ENCODE peak calls at places on chromosome 21, in five cellular contexts. J is cardiac muscle cell; S is naive thymus-derived CD4-positive, alpha-beta T cell; M is HAP-1; V is sigmoid colon. E is an unnamed sample. For H3K36me3 and H3K27me3, the result is how much of the 10 kb centered on the place peaks cover.

GRCh38 chr21:17463441-17463840 is 49.4 kb upstream of the CXADR start:
- DNase-seq in J (no peak), S (no peak), M (peak), V (no peak), E (no peak)

GRCh38 chr21:35202431-35202830 is 153.3 kb upstream of the RUNX1 start:
- DNase-seq in J (no peak), S (no peak), M (no peak), V (no peak), E (no peak)

GRCh38 chr21:34609244-34609950 is 5.5 kb downstream of the RCAN1 start:
- DNase-seq in J (no peak), S (no peak), M (peak), V (no peak), E (no peak)

GRCh38 chr21:14418920-14419319 is 36.0 kb upstream of the HSPA13 start:
- DNase-seq in J (no peak), S (no peak), M (no peak), V (no peak), E (no peak)

GRCh38 chr21:38787461-38788274 is 18.1 kb upstream of the ETS2 start:
- DNase-seq in J (no peak), S (no peak), M (no peak), V (no peak), E (peak)

GRCh38 chr21:32578107-32578691 is 7.1 kb downstream of the TCP10L start:
- DNase-seq in J (peak), S (no peak), M (peak), V (no peak), E (no peak)

GRCh38 chr21:31872452-31873274 is at the start of gene HUNK:
- DNase-seq in J (peak), S (no peak), M (peak), V (no peak), E (peak)

GRCh38 chr21:46126321-46127238 is 28.7 kb downstream of the COL6A2 start:
- DNase-seq in J (no peak), S (no peak), M (no peak), V (peak), E (peak)

GRCh38 chr21:45300786-45301520 is 13.3 kb upstream of the POFUT2 start:
- DNase-seq in J (no peak), S (no peak), M (no peak), V (peak), E (peak)

GRCh38 chr21:41536076-41536826 is 28.3 kb upstream of the TMPRSS2 start:
- DNase-seq in J (no peak), S (no peak), M (no peak), V (no peak), E (peak)

GRCh38 chr21:15084668-15085067 is 19.9 kb upstream of the NRIP1 start:
- DNase-seq in J (no peak), S (no peak), M (no peak), V (no peak), E (no peak)

GRCh38 chr21:44914176-44914874 is 6.4 kb downstream of the ITGB2 start:
- DNase-seq in J (no peak), S (peak), M (no peak), V (no peak), E (peak)

GRCh38 chr21:26394341-26394740 is 178.7 kb downstream of the CYYR1 start:
- DNase-seq in J (no peak), S (no peak), M (no peak), V (no peak), E (no peak)

GRCh38 chr21:18274370-18274769 is 29.7 kb downstream of the CHODL start:
- DNase-seq in J (no peak), S (no peak), M (no peak), V (no peak), E (no peak)

GRCh38 chr21:33901421-33902288 is 13.9 kb downstream of the ATP5PO start:
- DNase-seq in J (peak), S (no peak), M (peak), V (peak), E (no peak)

GRCh38 chr21:14956826-14957225 is 108.0 kb downstream of the NRIP1 start:
- DNase-seq in J (no peak), S (no peak), M (no peak), V (no peak), E (no peak)

GRCh38 chr21:45004481-45005263 is 64.8 kb downstream of the SLX9 start:
- DNase-seq in J (no peak), S (no peak), M (no peak), V (no peak), E (peak)

GRCh38 chr21:28624626-28625025 is 368.1 kb downstream of the LTN1 start:
- DNase-seq in J (no peak), S (no peak), M (no peak), V (no peak), E (no peak)

GRCh38 chr21:34834852-34835501 is 166.2 kb downstream of the CLIC6 start:
- DNase-seq in J (no peak), S (no peak), M (no peak), V (no peak), E (no peak)

GRCh38 chr21:43763901-43764523 is 12.1 kb downstream of the CSTB start:
- DNase-seq in J (no peak), S (no peak), M (no peak), V (no peak), E (peak)

DNA sequence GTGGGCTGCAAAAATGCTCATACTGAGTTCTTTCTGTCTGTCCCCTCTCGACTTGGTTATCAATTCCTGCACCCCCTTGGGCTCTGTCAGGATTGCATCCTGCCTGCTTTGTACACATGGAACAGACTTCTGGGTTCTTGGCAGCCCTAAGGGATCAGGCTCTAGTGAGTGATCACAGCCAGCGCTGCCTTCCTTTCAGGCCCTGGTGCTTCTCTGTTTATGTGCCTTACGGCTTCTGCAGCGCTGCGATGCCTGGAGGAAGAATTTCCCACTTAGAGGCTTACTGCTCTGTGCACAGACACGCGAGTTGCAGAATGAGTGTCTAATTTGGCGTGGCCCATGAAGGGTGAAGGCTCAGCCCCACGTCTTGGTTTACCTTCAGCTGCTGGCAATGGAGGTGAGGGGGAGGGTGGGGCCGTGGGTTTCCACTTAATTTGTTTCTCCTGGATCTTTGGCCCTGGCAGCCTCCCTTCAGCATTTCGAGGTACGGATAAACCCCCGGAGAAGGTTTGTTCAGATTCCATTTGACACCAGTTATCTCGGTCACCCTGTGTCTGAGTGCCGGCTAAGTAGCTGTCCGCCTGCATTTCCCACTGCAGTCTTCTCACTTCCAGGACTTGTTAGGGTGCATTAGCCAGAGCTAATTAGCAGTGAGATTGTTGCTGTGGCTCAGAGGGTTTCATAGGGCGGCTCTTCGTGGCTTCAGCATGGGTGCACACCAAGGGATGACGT is 227.3 kb downstream of the DYRK1A start:
- DNase-seq in J (peak), S (no peak), M (no peak), V (no peak), E (no peak)
- H3K36me3 ChIP-seq in J (under half), S (under half), M (under half), V (under half), E (under half)

GRCh38 chr21:36698160-36699025 is 522 bp upstream of the SIM2 start:
- DNase-seq in J (peak), S (no peak), M (peak), V (no peak), E (no peak)
- H3K4me3 ChIP-seq in J (peak), S (no peak), M (peak), V (peak), E (no peak)

GRCh38 chr21:42666023-42666747 is 12.8 kb downstream of the PDE9A start:
- DNase-seq in J (no peak), S (no peak), M (no peak), V (peak), E (no peak)
- H3K27me3 ChIP-seq in J (under half), S (under half), M (under half), V (under half), E (under half)

DNA sequence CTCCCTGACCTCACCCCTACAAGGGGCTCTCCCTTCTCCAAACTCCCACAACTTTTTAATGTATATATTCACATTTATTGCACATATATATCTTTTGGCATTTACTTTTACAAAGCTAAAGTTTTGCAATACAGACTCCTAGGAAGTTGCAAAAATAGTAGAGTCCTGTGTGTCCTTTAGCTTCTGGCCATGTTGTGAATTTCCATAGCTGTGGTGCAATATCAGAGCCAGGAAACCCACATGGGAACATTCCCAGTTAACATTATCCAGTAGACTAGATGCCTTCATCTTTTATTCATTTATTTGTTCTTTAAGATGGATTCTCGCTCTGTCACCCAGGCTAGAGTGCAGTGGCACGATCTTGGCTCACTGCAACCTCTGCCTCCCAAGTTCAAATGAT is 343.0 kb downstream of the PCP4 start:
- DNase-seq in J (no peak), S (no peak), M (no peak), V (no peak), E (no peak)
- H3K36me3 ChIP-seq in J (under half), S (under half), M (under half), V (under half), E (under half)

E was measured in left lung.